ENCODE peak calls at places on chromosome 4, in four cellular contexts. F is adrenal gland, C is activated T-cell treated with anti-CD3 and anti-CD28 coated beads for 1 hour, S is body of pancreas. V is an unnamed sample.

GRCh38 chr4:121360496-121360895 is 20.3 kb downstream of the QRFPR start:
- DNase-seq in F (no peak), C (no peak), S (no peak), V (no peak)

GRCh38 chr4:85756938-85757337 is 282.0 kb downstream of the ARHGAP24 start:
- DNase-seq in F (no peak), C (no peak), S (no peak), V (no peak)

GRCh38 chr4:8283631-8284121 is 14.1 kb downstream of the HTRA3 start:
- DNase-seq in F (no peak), C (no peak), S (no peak), V (no peak)

GRCh38 chr4:142356797-142357196 is 489.3 kb downstream of the INPP4B start:
- DNase-seq in F (no peak), C (no peak), S (no peak), V (no peak)

GRCh38 chr4:164383187-164384181 is 370.4 kb upstream of the SMIM31 start:
- DNase-seq in F (no peak), C (no peak), S (no peak), V (no peak)

GRCh38 chr4:4395849-4396627 is 9.1 kb downstream of the NSG1 start:
- DNase-seq in F (peak), C (no peak), S (no peak), V (no peak)

GRCh38 chr4:184384056-184384809 is 90.1 kb downstream of the IRF2 start:
- DNase-seq in F (peak), C (no peak), S (peak), V (peak)

GRCh38 chr4:170259631-170260153 is 169.9 kb upstream of the AADAT start:
- DNase-seq in F (peak), C (no peak), S (peak), V (peak)

GRCh38 chr4:76373919-76374552 is 46.9 kb downstream of the CCDC158 start:
- DNase-seq in F (no peak), C (no peak), S (no peak), V (no peak)

GRCh38 chr4:148926861-148927260 is 484.6 kb upstream of the NR3C2 start:
- DNase-seq in F (no peak), C (no peak), S (peak), V (peak)

GRCh38 chr4:4284827-4285618 is 4.9 kb downstream of the LYAR start:
- DNase-seq in F (no peak), C (no peak), S (no peak), V (peak)

GRCh38 chr4:8533274-8533865 is 46.8 kb upstream of the GPR78 start:
- DNase-seq in F (no peak), C (no peak), S (no peak), V (no peak)

GRCh38 chr4:24013666-24014422 is 124.0 kb upstream of the PPARGC1A start:
- DNase-seq in F (no peak), C (no peak), S (no peak), V (no peak)

GRCh38 chr4:2091990-2092652 is 33.0 kb downstream of the NAT8L start:
- DNase-seq in F (no peak), C (no peak), S (no peak), V (no peak)

GRCh38 chr4:137124278-137124932 is 407.9 kb downstream of the PCDH18 start:
- DNase-seq in F (no peak), C (no peak), S (no peak), V (no peak)

GRCh38 chr4:143256456-143256855 is 71.7 kb downstream of the USP38 start:
- DNase-seq in F (no peak), C (no peak), S (no peak), V (no peak)

GRCh38 chr4:2583517-2583916 is 47.1 kb downstream of the FAM193A start:
- DNase-seq in F (no peak), C (no peak), S (no peak), V (no peak)

V was measured in colonic mucosa.